ENCODE peak calls at places on chromosomes 7 and 10, in nine cellular contexts. One of them, this sample, is unnamed.

GRCh38 chr7:156639426-156640256 is 933 bp upstream of the RNF32 start:
- DNase-seq in lower lobe of right lung: peak
- DNase-seq in choroid plexus epithelial cell: peak
- DNase-seq in ovary: peak
- DNase-seq in sigmoid colon: no peak
- DNase-seq in foreskin fibroblast: peak
- DNase-seq in MM.1S: no peak
- DNase-seq in upper lobe of right lung: peak
- DNase-seq in neuronal stem cell: no peak
- DNase-seq in this sample: peak

GRCh38 chr7:110347091-110347490 is 743.8 kb upstream of the LRRN3 start:
- DNase-seq in sigmoid colon: no peak
- DNase-seq in lower lobe of right lung: no peak
- DNase-seq in foreskin fibroblast: no peak
- DNase-seq in ovary: no peak
- DNase-seq in upper lobe of right lung: no peak
- DNase-seq in choroid plexus epithelial cell: no peak
- DNase-seq in neuronal stem cell: no peak
- DNase-seq in MM.1S: no peak
- DNase-seq in this sample: no peak

GRCh38 chr7:63043657-63044543 is 954.7 kb upstream of the ZNF722 start:
- DNase-seq in ovary: no peak
- DNase-seq in sigmoid colon: no peak
- DNase-seq in MM.1S: no peak
- DNase-seq in lower lobe of right lung: no peak
- DNase-seq in foreskin fibroblast: no peak
- DNase-seq in neuronal stem cell: no peak
- DNase-seq in choroid plexus epithelial cell: no peak
- DNase-seq in upper lobe of right lung: no peak
- DNase-seq in this sample: no peak

GRCh38 chr7:50330701-50331100 is 26.2 kb downstream of the IKZF1 start:
- DNase-seq in upper lobe of right lung: no peak
- DNase-seq in ovary: no peak
- DNase-seq in neuronal stem cell: no peak
- DNase-seq in sigmoid colon: no peak
- DNase-seq in foreskin fibroblast: no peak
- DNase-seq in MM.1S: no peak
- DNase-seq in lower lobe of right lung: no peak
- DNase-seq in choroid plexus epithelial cell: no peak
- DNase-seq in this sample: no peak

GRCh38 chr7:40700653-40701475 is 566.1 kb downstream of the SUGCT start:
- DNase-seq in MM.1S: no peak
- DNase-seq in choroid plexus epithelial cell: no peak
- DNase-seq in foreskin fibroblast: peak
- DNase-seq in ovary: no peak
- DNase-seq in sigmoid colon: no peak
- DNase-seq in lower lobe of right lung: no peak
- DNase-seq in neuronal stem cell: no peak
- DNase-seq in upper lobe of right lung: no peak
- DNase-seq in this sample: peak

GRCh38 chr7:20288036-20288435 is 42.7 kb upstream of the ITGB8 start:
- DNase-seq in MM.1S: no peak
- DNase-seq in lower lobe of right lung: no peak
- DNase-seq in neuronal stem cell: no peak
- DNase-seq in ovary: no peak
- DNase-seq in sigmoid colon: no peak
- DNase-seq in foreskin fibroblast: no peak
- DNase-seq in upper lobe of right lung: no peak
- DNase-seq in choroid plexus epithelial cell: no peak
- DNase-seq in this sample: no peak

GRCh38 chr10:5623081-5623748 is 43.2 kb downstream of the ASB13 start:
- DNase-seq in neuronal stem cell: peak
- DNase-seq in choroid plexus epithelial cell: peak
- DNase-seq in ovary: peak
- DNase-seq in sigmoid colon: peak
- DNase-seq in MM.1S: peak
- DNase-seq in upper lobe of right lung: peak
- DNase-seq in foreskin fibroblast: peak
- DNase-seq in lower lobe of right lung: peak
- DNase-seq in this sample: peak

GRCh38 chr7:129240119-129240815 is 15.4 kb downstream of the AHCYL2 start:
- DNase-seq in MM.1S: no peak
- DNase-seq in sigmoid colon: no peak
- DNase-seq in choroid plexus epithelial cell: no peak
- DNase-seq in neuronal stem cell: no peak
- DNase-seq in ovary: no peak
- DNase-seq in foreskin fibroblast: peak
- DNase-seq in lower lobe of right lung: no peak
- DNase-seq in upper lobe of right lung: no peak
- DNase-seq in this sample: peak

GRCh38 chr10:118220346-118220745 is 121.8 kb downstream of the FAM204A start:
- DNase-seq in neuronal stem cell: no peak
- DNase-seq in MM.1S: no peak
- DNase-seq in ovary: no peak
- DNase-seq in sigmoid colon: no peak
- DNase-seq in upper lobe of right lung: no peak
- DNase-seq in lower lobe of right lung: no peak
- DNase-seq in choroid plexus epithelial cell: no peak
- DNase-seq in foreskin fibroblast: no peak
- DNase-seq in this sample: no peak

GRCh38 chr7:145605963-145606362 is 510.6 kb upstream of the CNTNAP2 start:
- DNase-seq in lower lobe of right lung: no peak
- DNase-seq in upper lobe of right lung: no peak
- DNase-seq in MM.1S: no peak
- DNase-seq in foreskin fibroblast: peak
- DNase-seq in sigmoid colon: no peak
- DNase-seq in neuronal stem cell: no peak
- DNase-seq in choroid plexus epithelial cell: no peak
- DNase-seq in ovary: no peak
- DNase-seq in this sample: no peak

GRCh38 chr10:113329121-113329596 is 223.7 kb upstream of the HABP2 start:
- DNase-seq in neuronal stem cell: no peak
- DNase-seq in ovary: no peak
- DNase-seq in upper lobe of right lung: no peak
- DNase-seq in foreskin fibroblast: peak
- DNase-seq in sigmoid colon: no peak
- DNase-seq in lower lobe of right lung: no peak
- DNase-seq in choroid plexus epithelial cell: peak
- DNase-seq in MM.1S: no peak
- DNase-seq in this sample: peak

GRCh38 chr10:132407243-132407746 is 10.3 kb downstream of the PWWP2B start:
- DNase-seq in lower lobe of right lung: peak
- DNase-seq in sigmoid colon: no peak
- DNase-seq in MM.1S: no peak
- DNase-seq in foreskin fibroblast: no peak
- DNase-seq in upper lobe of right lung: peak
- DNase-seq in choroid plexus epithelial cell: no peak
- DNase-seq in ovary: peak
- DNase-seq in neuronal stem cell: no peak
- DNase-seq in this sample: no peak

GRCh38 chr7:45647967-45648670 is 74.0 kb downstream of the ADCY1 start:
- DNase-seq in upper lobe of right lung: no peak
- DNase-seq in choroid plexus epithelial cell: no peak
- DNase-seq in lower lobe of right lung: no peak
- DNase-seq in sigmoid colon: no peak
- DNase-seq in ovary: no peak
- DNase-seq in foreskin fibroblast: no peak
- DNase-seq in neuronal stem cell: no peak
- DNase-seq in MM.1S: no peak
- DNase-seq in this sample: no peak

GRCh38 chr7:8762803-8763202 is 329.4 kb downstream of the NXPH1 start:
- DNase-seq in MM.1S: no peak
- DNase-seq in neuronal stem cell: no peak
- DNase-seq in ovary: no peak
- DNase-seq in upper lobe of right lung: no peak
- DNase-seq in sigmoid colon: no peak
- DNase-seq in choroid plexus epithelial cell: no peak
- DNase-seq in lower lobe of right lung: no peak
- DNase-seq in foreskin fibroblast: no peak
- DNase-seq in this sample: no peak
- H3K4me3 ChIP-seq in MM.1S: no peak
- H3K4me3 ChIP-seq in neuronal stem cell: no peak
- H3K4me3 ChIP-seq in ovary: no peak
- H3K4me3 ChIP-seq in upper lobe of right lung: no peak
- H3K4me3 ChIP-seq in sigmoid colon: no peak
- H3K4me3 ChIP-seq in choroid plexus epithelial cell: no peak
- H3K4me3 ChIP-seq in lower lobe of right lung: no peak
- H3K4me3 ChIP-seq in foreskin fibroblast: no peak
- H3K4me3 ChIP-seq in this sample: no peak

GRCh38 chr10:44385423-44385725 is 477 bp upstream of the CXCL12 start:
- DNase-seq in sigmoid colon: no peak
- DNase-seq in choroid plexus epithelial cell: no peak
- DNase-seq in ovary: no peak
- DNase-seq in MM.1S: no peak
- DNase-seq in upper lobe of right lung: peak
- DNase-seq in neuronal stem cell: no peak
- DNase-seq in lower lobe of right lung: no peak
- DNase-seq in foreskin fibroblast: no peak
- DNase-seq in this sample: no peak

GRCh38 chr10:44385726-44386438 is 985 bp upstream of the CXCL12 start:
- DNase-seq in upper lobe of right lung: peak
- DNase-seq in ovary: no peak
- DNase-seq in neuronal stem cell: no peak
- DNase-seq in lower lobe of right lung: no peak
- DNase-seq in foreskin fibroblast: no peak
- DNase-seq in sigmoid colon: peak
- DNase-seq in MM.1S: no peak
- DNase-seq in choroid plexus epithelial cell: no peak
- DNase-seq in this sample: no peak

GRCh38 chr10:44382981-44383748 is 1.7 kb downstream of the CXCL12 start:
- DNase-seq in choroid plexus epithelial cell: no peak
- DNase-seq in upper lobe of right lung: peak
- DNase-seq in ovary: no peak
- DNase-seq in neuronal stem cell: no peak
- DNase-seq in MM.1S: no peak
- DNase-seq in foreskin fibroblast: no peak
- DNase-seq in lower lobe of right lung: no peak
- DNase-seq in sigmoid colon: peak
- DNase-seq in this sample: no peak

GRCh38 chr10:44383749-44384600 is 922 bp downstream of the CXCL12 start:
- DNase-seq in sigmoid colon: peak
- DNase-seq in upper lobe of right lung: peak
- DNase-seq in neuronal stem cell: no peak
- DNase-seq in foreskin fibroblast: peak
- DNase-seq in choroid plexus epithelial cell: peak
- DNase-seq in MM.1S: no peak
- DNase-seq in ovary: no peak
- DNase-seq in lower lobe of right lung: no peak
- DNase-seq in this sample: peak

DNA sequence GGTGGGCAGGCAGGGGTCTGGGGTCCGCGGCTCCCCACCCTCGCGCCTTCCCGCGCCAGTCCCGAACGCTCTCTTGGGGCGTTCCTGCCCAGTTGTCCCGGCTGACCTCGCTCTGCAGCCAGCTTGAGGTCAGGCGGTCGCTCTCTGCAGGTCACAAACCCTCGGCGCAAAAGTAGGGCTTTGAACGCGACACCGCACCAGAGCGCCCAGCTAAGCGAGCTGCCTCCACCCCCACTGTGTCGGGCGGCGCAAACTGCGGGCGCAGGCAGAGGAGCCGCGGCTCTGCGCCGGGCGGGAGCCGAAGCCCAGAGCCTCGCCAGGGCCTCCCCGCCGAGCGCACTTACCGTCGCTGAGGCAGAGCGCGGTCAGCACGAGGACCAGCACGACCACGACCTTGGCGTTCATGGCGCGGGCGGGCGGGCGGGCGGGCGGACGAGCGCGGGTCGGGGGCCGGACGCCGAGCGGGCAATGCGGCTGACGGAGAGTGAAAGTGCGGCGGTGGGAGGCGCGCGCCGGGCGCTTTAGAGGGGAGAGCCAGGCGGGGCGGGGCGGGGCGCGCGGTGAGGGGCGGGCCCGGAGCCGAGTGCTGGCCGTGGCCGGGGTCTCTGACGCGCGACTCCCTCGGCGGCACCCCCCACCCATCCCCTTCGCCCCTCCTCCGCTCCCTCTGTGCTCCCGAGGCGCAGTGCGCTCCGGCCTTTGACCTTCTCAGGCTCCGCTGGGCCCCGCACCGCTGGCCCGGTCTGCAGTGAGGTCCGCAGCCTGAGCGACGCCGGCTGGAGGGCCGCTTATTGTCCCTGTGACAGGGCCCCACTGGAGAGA is at the start of gene CXCL12:
- DNase-seq in sigmoid colon: peak
- DNase-seq in lower lobe of right lung: no peak
- DNase-seq in foreskin fibroblast: peak
- DNase-seq in MM.1S: no peak
- DNase-seq in ovary: peak
- DNase-seq in choroid plexus epithelial cell: peak
- DNase-seq in upper lobe of right lung: peak
- DNase-seq in neuronal stem cell: no peak
- DNase-seq in this sample: no peak
- H3K4me3 ChIP-seq in sigmoid colon: peak
- H3K4me3 ChIP-seq in lower lobe of right lung: peak
- H3K4me3 ChIP-seq in foreskin fibroblast: peak
- H3K4me3 ChIP-seq in MM.1S: peak
- H3K4me3 ChIP-seq in ovary: peak
- H3K4me3 ChIP-seq in choroid plexus epithelial cell: peak
- H3K4me3 ChIP-seq in upper lobe of right lung: peak
- H3K4me3 ChIP-seq in neuronal stem cell: peak
- H3K4me3 ChIP-seq in this sample: peak

DNA sequence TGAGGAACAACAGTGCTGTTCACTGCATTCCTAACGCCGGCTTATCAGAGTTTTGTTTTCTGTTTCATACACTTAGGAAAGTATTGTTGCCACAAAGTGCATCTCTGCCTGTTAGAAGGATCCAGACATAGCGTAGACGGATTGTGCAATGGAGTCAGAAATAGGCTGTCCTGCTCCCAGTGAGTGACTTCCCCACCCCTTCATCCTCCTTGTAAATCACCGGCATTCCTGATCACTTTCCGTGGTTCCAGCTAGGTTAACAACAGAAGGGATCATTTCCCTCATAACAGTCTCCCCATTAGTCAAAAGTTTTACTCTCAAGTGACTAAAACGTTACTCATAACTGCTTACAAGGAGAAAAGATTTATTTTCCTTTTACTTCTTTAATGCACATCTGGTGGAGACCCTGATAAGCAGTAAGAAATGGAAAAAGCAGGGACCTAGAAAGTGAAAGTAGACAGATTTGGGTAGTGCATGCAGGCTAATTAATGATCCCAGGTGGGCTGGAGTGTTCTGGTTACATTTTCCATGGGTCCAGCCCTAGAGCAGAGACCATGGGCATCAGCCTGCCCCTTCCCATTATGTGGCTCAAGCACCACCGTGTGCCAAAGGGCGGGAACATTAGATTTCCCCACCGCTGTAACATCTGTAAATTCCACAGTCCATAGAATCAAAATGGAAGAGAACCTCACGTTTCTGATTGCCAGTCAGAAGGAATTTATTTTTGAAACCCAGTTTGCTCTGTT is 395.1 kb upstream of the GALNT17 start:
- DNase-seq in lower lobe of right lung: no peak
- DNase-seq in MM.1S: no peak
- DNase-seq in sigmoid colon: no peak
- DNase-seq in choroid plexus epithelial cell: peak
- DNase-seq in ovary: peak
- DNase-seq in foreskin fibroblast: peak
- DNase-seq in neuronal stem cell: no peak
- DNase-seq in upper lobe of right lung: no peak
- DNase-seq in this sample: peak
- H3K4me3 ChIP-seq in lower lobe of right lung: peak
- H3K4me3 ChIP-seq in MM.1S: no peak
- H3K4me3 ChIP-seq in sigmoid colon: no peak
- H3K4me3 ChIP-seq in choroid plexus epithelial cell: peak
- H3K4me3 ChIP-seq in ovary: peak
- H3K4me3 ChIP-seq in foreskin fibroblast: peak
- H3K4me3 ChIP-seq in neuronal stem cell: no peak
- H3K4me3 ChIP-seq in upper lobe of right lung: no peak
- H3K4me3 ChIP-seq in this sample: peak

GRCh38 chr10:3782099-3782455 is 2.9 kb downstream of the KLF6 start:
- DNase-seq in neuronal stem cell: no peak
- DNase-seq in upper lobe of right lung: no peak
- DNase-seq in choroid plexus epithelial cell: peak
- DNase-seq in lower lobe of right lung: no peak
- DNase-seq in ovary: peak
- DNase-seq in foreskin fibroblast: no peak
- DNase-seq in MM.1S: no peak
- DNase-seq in sigmoid colon: no peak
- DNase-seq in this sample: no peak
- H3K4me3 ChIP-seq in neuronal stem cell: no peak
- H3K4me3 ChIP-seq in upper lobe of right lung: peak
- H3K4me3 ChIP-seq in choroid plexus epithelial cell: peak
- H3K4me3 ChIP-seq in lower lobe of right lung: peak
- H3K4me3 ChIP-seq in ovary: peak
- H3K4me3 ChIP-seq in foreskin fibroblast: peak
- H3K4me3 ChIP-seq in MM.1S: peak
- H3K4me3 ChIP-seq in sigmoid colon: peak
- H3K4me3 ChIP-seq in this sample: peak

This sample was measured in fibroblast of mammary gland.